ENCODE peak calls at places on chromosomes 2 and 18, in four cellular contexts. F is endothelial cell of umbilical vein, M is endodermal cell, U is brain microvascular endothelial cell. R is an unnamed sample.

GRCh38 chr2:128445533-128445900 is 126.8 kb upstream of the HS6ST1 start:
- DNase-seq in M (no peak), F (no peak), U (no peak), R (no peak)

GRCh38 chr2:205682239-205683021 is at the start of gene NRP2:
- DNase-seq in M (peak; percentile 95), F (peak; percentile 93), U (peak; percentile 86), R (peak; percentile 67)

GRCh38 chr2:74556159-74556558 is 1.6 kb downstream of the DOK1 start:
- DNase-seq in U (no peak), F (no peak), M (no peak), R (no peak)

GRCh38 chr18:28961669-28962228 is 784.8 kb upstream of the CDH2 start:
- DNase-seq in F (peak; percentile 43), U (peak; percentile 5), M (peak; percentile 75), R (peak; percentile 44)

GRCh38 chr18:60090170-60090569 is 190.4 kb downstream of the PMAIP1 start:
- DNase-seq in F (no peak), M (no peak), U (no peak), R (peak; percentile 38)

GRCh38 chr18:28584726-28585125 is 407.8 kb upstream of the CDH2 start:
- DNase-seq in F (no peak), U (peak; percentile 49), M (peak; percentile 70), R (peak; percentile 33)

GRCh38 chr2:62149708-62150107 is 46.2 kb upstream of the B3GNT2 start:
- DNase-seq in F (peak; percentile 72), M (no peak), U (peak; percentile 96), R (peak; percentile 92)

GRCh38 chr2:4618630-4619228 is 915.4 kb downstream of the DCDC2C start:
- DNase-seq in M (no peak), F (no peak), U (no peak), R (no peak)

GRCh38 chr2:225130093-225130492 is 87.8 kb upstream of the DOCK10 start:
- DNase-seq in F (no peak), U (no peak), M (no peak), R (no peak)

GRCh38 chr2:105772362-105772761 is 27.6 kb downstream of the NCK2 start:
- DNase-seq in F (no peak), U (no peak), M (no peak), R (no peak)

GRCh38 chr2:234334146-234334545 is 162.7 kb downstream of the ARL4C start:
- DNase-seq in M (peak; percentile 75), F (no peak), U (peak; percentile 45), R (peak; percentile 70)

GRCh38 chr2:37684809-37685208 is 13.4 kb upstream of the CDC42EP3 start:
- DNase-seq in F (no peak), U (no peak), M (no peak), R (no peak)

GRCh38 chr2:42809876-42810125 is 17.4 kb upstream of the HAAO start:
- DNase-seq in F (no peak), M (peak; percentile 91), U (peak; percentile 76), R (no peak)

GRCh38 chr2:88201811-88202169 is 31.6 kb downstream of the THNSL2 start:
- DNase-seq in F (no peak), M (no peak), U (no peak), R (no peak)

GRCh38 chr18:23401400-23402347 is 51.4 kb upstream of the RIOK3 start:
- DNase-seq in M (peak; percentile 82), U (peak; percentile 56), F (peak; percentile 97), R (no peak)

GRCh38 chr2:862723-863466 is 87.8 kb upstream of the SNTG2 start:
- DNase-seq in M (no peak), F (no peak), U (no peak), R (no peak)
- H3K27me3 ChIP-seq in M (no peaks in the 10 kb centered on the region), F (no peaks in the 10 kb centered on the region), U (no peaks in the 10 kb centered on the region), R (no peaks in the 10 kb centered on the region)

DNA sequence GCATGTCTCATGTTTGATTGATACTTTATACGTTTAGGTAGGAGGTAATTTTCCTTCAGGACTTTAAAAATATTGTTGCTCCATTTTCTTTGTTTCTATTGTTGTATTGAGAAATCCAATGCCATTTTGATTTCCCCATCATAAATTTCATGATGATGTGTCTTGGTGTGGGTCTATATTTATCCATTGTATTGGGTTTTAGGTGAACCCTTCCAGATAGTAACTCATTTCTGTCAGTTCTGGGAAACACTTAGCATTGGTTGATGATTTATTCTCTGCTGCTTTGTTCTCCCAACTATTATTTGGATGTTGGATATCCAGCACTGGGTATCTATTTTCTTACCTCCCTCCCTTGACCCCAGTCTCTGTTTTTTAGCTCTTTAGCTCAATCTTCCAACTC is 10.0 kb downstream of the MRPL19 start:
- DNase-seq in U (no peak), M (no peak), F (no peak), R (no peak)
- H3K36me3 ChIP-seq in U (peaks cover 26% of the 10 kb centered on the region), M (peaks cover 84% of the 10 kb centered on the region), F (peaks cover 14% of the 10 kb centered on the region), R (peaks cover 4% of the 10 kb centered on the region)

GRCh38 chr18:26159353-26159752 is 25.7 kb downstream of the PSMA8 start:
- DNase-seq in M (no peak), U (no peak), F (peak; percentile 6), R (peak; percentile 15)
- TF ChIP-seq CTCF in M (peak; percentile 48), U (no peak), F (no peak), R (no peak)

DNA sequence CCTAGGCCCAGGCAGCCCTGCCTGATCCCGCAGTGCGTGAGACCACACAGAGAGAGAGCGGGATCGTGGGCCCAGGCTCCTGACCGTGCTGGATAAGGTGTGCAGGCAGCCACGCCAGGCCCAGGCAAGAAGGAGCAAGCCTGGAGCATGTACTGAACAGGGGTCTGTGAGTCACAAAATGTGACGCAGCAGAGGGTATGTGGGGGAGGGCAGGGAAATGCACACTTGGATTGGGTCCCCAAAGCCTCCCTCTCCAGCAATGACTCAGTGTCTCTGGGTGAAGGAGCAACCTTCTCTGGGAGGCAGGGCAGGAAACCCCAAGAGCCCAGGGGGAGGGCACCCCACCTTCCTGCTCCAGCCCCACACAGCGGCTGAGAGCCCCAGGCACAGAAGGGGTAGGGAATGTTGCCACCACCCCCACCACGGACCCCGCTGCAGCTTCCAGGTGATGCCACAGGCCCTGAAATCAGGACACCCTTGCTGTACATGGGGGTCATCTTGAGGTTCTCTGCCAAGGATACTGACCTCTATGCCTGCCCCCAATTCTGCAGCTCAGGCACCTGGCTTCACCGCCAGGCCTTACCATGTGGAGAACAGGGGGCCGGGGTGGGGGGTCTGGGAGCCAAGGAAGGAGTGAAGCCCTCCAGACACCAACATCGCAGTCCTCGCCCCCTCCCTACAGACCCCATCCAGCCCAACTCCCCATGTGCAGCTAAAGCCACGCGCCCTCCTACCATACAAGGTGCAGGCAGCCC is 1.3 kb upstream of the GPC1 start:
- DNase-seq in F (peak; percentile 22), U (peak; percentile 92), M (no peak), R (peak; percentile 98)
- H3K27me3 ChIP-seq in F (peaks cover 15% of the 10 kb centered on the region), U (no peaks in the 10 kb centered on the region), M (peaks cover 14% of the 10 kb centered on the region), R (no peaks in the 10 kb centered on the region)

R was measured in bronchial epithelial cell.